ENCODE peak calls at places on chromosomes 4 and X, in eight cellular contexts. One of them, this sample, is unnamed. For H3K4me1 and H3K27me3, the result is how much of the 10 kb centered on the place peaks cover.

GRCh38 chrX:48516987-48517386 is 4.6 kb upstream of the EBP start:
- DNase-seq in heart left ventricle: no peak
- DNase-seq in upper lobe of left lung: no peak
- DNase-seq in cardiac muscle cell: no peak
- DNase-seq in heart right ventricle: no peak
- DNase-seq in GM23248: no peak
- DNase-seq in neural progenitor cell: no peak
- DNase-seq in K562: no peak
- DNase-seq in this sample: no peak

GRCh38 chr4:149901128-149901527 is 85.5 kb upstream of the IQCM start:
- DNase-seq in heart left ventricle: no peak
- DNase-seq in upper lobe of left lung: no peak
- DNase-seq in cardiac muscle cell: no peak
- DNase-seq in heart right ventricle: no peak
- DNase-seq in GM23248: no peak
- DNase-seq in neural progenitor cell: no peak
- DNase-seq in K562: no peak
- DNase-seq in this sample: no peak

GRCh38 chr4:100348472-100348871 is 158.2 kb upstream of the DDIT4L start:
- DNase-seq in heart left ventricle: no peak
- DNase-seq in upper lobe of left lung: no peak
- DNase-seq in cardiac muscle cell: peak
- DNase-seq in heart right ventricle: no peak
- DNase-seq in GM23248: peak
- DNase-seq in neural progenitor cell: no peak
- DNase-seq in K562: no peak
- DNase-seq in this sample: no peak

GRCh38 chr4:82469776-82470345 is 39.5 kb downstream of the ENOPH1 start:
- DNase-seq in heart left ventricle: no peak
- DNase-seq in upper lobe of left lung: no peak
- DNase-seq in cardiac muscle cell: peak
- DNase-seq in heart right ventricle: no peak
- DNase-seq in GM23248: peak
- DNase-seq in neural progenitor cell: no peak
- DNase-seq in K562: peak
- DNase-seq in this sample: no peak

GRCh38 chrX:43582540-43582913 is 73.6 kb upstream of the MAOA start:
- DNase-seq in heart left ventricle: no peak
- DNase-seq in upper lobe of left lung: no peak
- DNase-seq in cardiac muscle cell: no peak
- DNase-seq in heart right ventricle: no peak
- DNase-seq in GM23248: no peak
- DNase-seq in neural progenitor cell: no peak
- DNase-seq in K562: no peak
- DNase-seq in this sample: no peak

GRCh38 chr4:20254517-20255250 is 3.0 kb downstream of the SLIT2 start:
- DNase-seq in heart left ventricle: peak
- DNase-seq in upper lobe of left lung: no peak
- DNase-seq in cardiac muscle cell: peak
- DNase-seq in heart right ventricle: peak
- DNase-seq in GM23248: peak
- DNase-seq in neural progenitor cell: peak
- DNase-seq in K562: no peak
- DNase-seq in this sample: no peak

GRCh38 chr4:152072886-152073285 is 312.1 kb upstream of the GATB start:
- DNase-seq in heart left ventricle: no peak
- DNase-seq in upper lobe of left lung: no peak
- DNase-seq in cardiac muscle cell: no peak
- DNase-seq in heart right ventricle: no peak
- DNase-seq in GM23248: no peak
- DNase-seq in neural progenitor cell: no peak
- DNase-seq in K562: no peak
- DNase-seq in this sample: no peak

GRCh38 chrX:23887918-23888317 is 19.8 kb downstream of the APOO start:
- DNase-seq in heart left ventricle: no peak
- DNase-seq in upper lobe of left lung: no peak
- DNase-seq in cardiac muscle cell: no peak
- DNase-seq in heart right ventricle: no peak
- DNase-seq in GM23248: no peak
- DNase-seq in neural progenitor cell: no peak
- DNase-seq in K562: no peak
- DNase-seq in this sample: no peak

GRCh38 chrX:13283968-13284914 is 35.6 kb downstream of the ATXN3L start:
- DNase-seq in heart left ventricle: no peak
- DNase-seq in upper lobe of left lung: no peak
- DNase-seq in cardiac muscle cell: peak
- DNase-seq in heart right ventricle: no peak
- DNase-seq in GM23248: peak
- DNase-seq in neural progenitor cell: peak
- DNase-seq in K562: no peak
- DNase-seq in this sample: no peak

GRCh38 chrX:43970528-43970927 is 2.7 kb downstream of the NDP start:
- DNase-seq in heart left ventricle: no peak
- DNase-seq in upper lobe of left lung: no peak
- DNase-seq in cardiac muscle cell: no peak
- DNase-seq in heart right ventricle: no peak
- DNase-seq in GM23248: peak
- DNase-seq in neural progenitor cell: no peak
- DNase-seq in K562: no peak
- DNase-seq in this sample: no peak

GRCh38 chr4:11216520-11216919 is 212.2 kb downstream of the HS3ST1 start:
- DNase-seq in heart left ventricle: no peak
- DNase-seq in upper lobe of left lung: no peak
- DNase-seq in cardiac muscle cell: no peak
- DNase-seq in heart right ventricle: no peak
- DNase-seq in GM23248: no peak
- DNase-seq in neural progenitor cell: no peak
- DNase-seq in K562: no peak
- DNase-seq in this sample: no peak

GRCh38 chr4:138161351-138161750 is 80.8 kb downstream of the SLC7A11 start:
- DNase-seq in heart left ventricle: no peak
- DNase-seq in upper lobe of left lung: no peak
- DNase-seq in cardiac muscle cell: no peak
- DNase-seq in heart right ventricle: no peak
- DNase-seq in GM23248: no peak
- DNase-seq in neural progenitor cell: peak
- DNase-seq in K562: no peak
- DNase-seq in this sample: no peak

GRCh38 chr4:153223935-153224334 is 19.7 kb downstream of the TRIM2 start:
- DNase-seq in heart left ventricle: no peak
- DNase-seq in upper lobe of left lung: no peak
- DNase-seq in cardiac muscle cell: no peak
- DNase-seq in heart right ventricle: no peak
- DNase-seq in GM23248: peak
- DNase-seq in neural progenitor cell: no peak
- DNase-seq in K562: no peak
- DNase-seq in this sample: no peak

GRCh38 chr4:6221851-6222760 is 21.8 kb upstream of the JAKMIP1 start:
- DNase-seq in heart left ventricle: no peak
- DNase-seq in upper lobe of left lung: peak
- DNase-seq in cardiac muscle cell: peak
- DNase-seq in heart right ventricle: peak
- DNase-seq in GM23248: peak
- DNase-seq in neural progenitor cell: peak
- DNase-seq in K562: peak
- DNase-seq in this sample: no peak

GRCh38 chr4:34486964-34487363 is 1757.3 kb downstream of the ARAP2 start:
- DNase-seq in heart left ventricle: no peak
- DNase-seq in upper lobe of left lung: no peak
- DNase-seq in cardiac muscle cell: no peak
- DNase-seq in heart right ventricle: no peak
- DNase-seq in GM23248: no peak
- DNase-seq in neural progenitor cell: no peak
- DNase-seq in K562: no peak
- DNase-seq in this sample: no peak

GRCh38 chr4:173859091-173859713 is 329.2 kb upstream of the HAND2 start:
- DNase-seq in heart left ventricle: no peak
- DNase-seq in upper lobe of left lung: no peak
- DNase-seq in cardiac muscle cell: no peak
- DNase-seq in heart right ventricle: no peak
- DNase-seq in GM23248: no peak
- DNase-seq in neural progenitor cell: no peak
- DNase-seq in K562: no peak
- DNase-seq in this sample: no peak

GRCh38 chr4:25467843-25468242 is 90.8 kb downstream of the ANAPC4 start:
- DNase-seq in heart left ventricle: no peak
- DNase-seq in upper lobe of left lung: no peak
- DNase-seq in cardiac muscle cell: peak
- DNase-seq in heart right ventricle: no peak
- DNase-seq in GM23248: no peak
- DNase-seq in neural progenitor cell: no peak
- DNase-seq in K562: no peak
- DNase-seq in this sample: no peak

DNA sequence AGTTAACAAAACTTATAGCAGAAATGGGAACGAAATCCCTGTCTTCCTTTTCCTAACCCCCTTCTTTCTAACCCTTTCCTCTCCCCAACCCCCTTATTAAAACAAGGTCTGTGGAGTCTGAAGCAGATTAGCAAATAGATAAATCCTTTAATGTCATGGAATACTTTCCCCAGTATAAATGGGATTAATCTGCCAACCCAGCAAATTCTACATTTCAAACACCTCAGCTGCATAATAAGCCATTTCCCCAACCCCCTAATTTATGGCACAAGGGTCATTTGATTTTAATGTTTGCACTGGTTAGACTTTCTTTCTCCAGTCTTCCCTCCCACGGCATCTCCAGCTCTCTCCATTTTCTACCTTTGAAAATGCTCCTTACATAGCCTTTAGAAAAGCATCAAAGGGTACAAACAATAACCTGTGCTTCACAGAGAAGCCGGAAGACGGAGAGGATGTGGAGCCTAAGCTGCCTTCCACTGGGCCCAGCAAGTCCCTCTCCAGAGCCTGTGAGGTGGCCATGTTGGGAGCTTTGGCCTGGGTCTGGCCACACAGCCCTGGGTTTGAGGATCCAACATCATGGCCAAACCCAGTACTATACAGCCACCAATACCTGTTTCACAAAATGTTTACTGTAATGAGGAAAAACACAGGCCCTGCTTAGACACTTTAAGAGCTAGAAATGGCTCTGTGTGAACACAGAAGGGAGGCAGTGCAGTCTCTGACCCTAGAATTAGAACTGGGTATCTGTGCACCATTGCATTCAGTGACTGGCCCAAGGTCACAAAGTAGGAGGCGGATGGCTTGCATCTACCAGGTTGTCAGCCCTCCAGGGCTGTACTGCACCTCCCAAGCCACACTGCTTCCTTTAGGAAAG is 56.9 kb upstream of the SPRY1 start:
- DNase-seq in heart left ventricle: no peak
- DNase-seq in upper lobe of left lung: no peak
- DNase-seq in cardiac muscle cell: no peak
- DNase-seq in heart right ventricle: no peak
- DNase-seq in GM23248: no peak
- DNase-seq in neural progenitor cell: peak
- DNase-seq in K562: no peak
- DNase-seq in this sample: no peak
- H3K4me1 ChIP-seq in heart left ventricle: under half
- H3K4me1 ChIP-seq in upper lobe of left lung: under half
- H3K4me1 ChIP-seq in cardiac muscle cell: under half
- H3K4me1 ChIP-seq in heart right ventricle: half or more
- H3K4me1 ChIP-seq in GM23248: under half
- H3K4me1 ChIP-seq in neural progenitor cell: under half
- H3K4me1 ChIP-seq in K562: under half
- H3K4me1 ChIP-seq in this sample: under half

DNA sequence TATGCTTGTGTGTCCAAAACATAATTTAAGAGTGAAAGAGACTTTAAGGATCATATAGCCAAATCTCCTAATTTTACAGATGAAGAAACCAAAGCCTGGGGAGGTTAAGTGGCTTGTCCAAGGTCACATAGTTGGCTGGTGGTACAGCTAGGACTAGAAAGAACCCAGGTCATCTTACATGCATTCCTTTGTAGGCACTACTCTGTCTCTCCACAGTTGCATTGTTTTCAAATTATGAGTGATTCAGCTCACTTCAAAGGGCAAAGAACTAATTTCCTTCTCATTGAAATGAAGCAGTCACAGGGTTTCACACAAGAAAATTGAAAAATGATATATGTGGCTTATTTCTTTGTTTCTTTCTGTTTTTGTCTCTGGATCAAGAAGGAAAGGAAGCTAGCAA is 107.3 kb upstream of the AMOT start:
- DNase-seq in heart left ventricle: no peak
- DNase-seq in upper lobe of left lung: no peak
- DNase-seq in cardiac muscle cell: no peak
- DNase-seq in heart right ventricle: no peak
- DNase-seq in GM23248: no peak
- DNase-seq in neural progenitor cell: no peak
- DNase-seq in K562: no peak
- DNase-seq in this sample: no peak
- H3K27me3 ChIP-seq in heart left ventricle: under half
- H3K27me3 ChIP-seq in upper lobe of left lung: under half
- H3K27me3 ChIP-seq in cardiac muscle cell: under half
- H3K27me3 ChIP-seq in heart right ventricle: under half
- H3K27me3 ChIP-seq in GM23248: under half
- H3K27me3 ChIP-seq in neural progenitor cell: under half
- H3K27me3 ChIP-seq in K562: under half
- H3K27me3 ChIP-seq in this sample: under half

GRCh38 chr4:140004580-140005314 is 149.2 kb downstream of the MAML3 start:
- DNase-seq in heart left ventricle: peak
- DNase-seq in upper lobe of left lung: peak
- DNase-seq in cardiac muscle cell: peak
- DNase-seq in heart right ventricle: peak
- DNase-seq in GM23248: peak
- DNase-seq in neural progenitor cell: peak
- DNase-seq in K562: no peak
- DNase-seq in this sample: no peak
- H3K4me3 ChIP-seq in heart left ventricle: peak
- H3K4me3 ChIP-seq in upper lobe of left lung: peak
- H3K4me3 ChIP-seq in cardiac muscle cell: peak
- H3K4me3 ChIP-seq in heart right ventricle: peak
- H3K4me3 ChIP-seq in GM23248: peak
- H3K4me3 ChIP-seq in neural progenitor cell: peak
- H3K4me3 ChIP-seq in K562: no peak
- H3K4me3 ChIP-seq in this sample: no peak

GRCh38 chr4:10120943-10121567 is 4.5 kb upstream of the WDR1 start:
- DNase-seq in heart left ventricle: no peak
- DNase-seq in upper lobe of left lung: peak
- DNase-seq in cardiac muscle cell: no peak
- DNase-seq in heart right ventricle: no peak
- DNase-seq in GM23248: no peak
- DNase-seq in neural progenitor cell: no peak
- DNase-seq in K562: no peak
- DNase-seq in this sample: no peak

GRCh38 chr4:10123227-10124101 is 6.9 kb upstream of the WDR1 start:
- DNase-seq in heart left ventricle: peak
- DNase-seq in upper lobe of left lung: peak
- DNase-seq in cardiac muscle cell: peak
- DNase-seq in heart right ventricle: no peak
- DNase-seq in GM23248: no peak
- DNase-seq in neural progenitor cell: peak
- DNase-seq in K562: peak
- DNase-seq in this sample: peak

GRCh38 chr4:10121568-10122097 is 5.0 kb upstream of the WDR1 start:
- DNase-seq in heart left ventricle: no peak
- DNase-seq in upper lobe of left lung: no peak
- DNase-seq in cardiac muscle cell: no peak
- DNase-seq in heart right ventricle: no peak
- DNase-seq in GM23248: no peak
- DNase-seq in neural progenitor cell: no peak
- DNase-seq in K562: no peak
- DNase-seq in this sample: no peak

GRCh38 chr4:10122236-10122932 is 5.8 kb upstream of the WDR1 start:
- DNase-seq in heart left ventricle: no peak
- DNase-seq in upper lobe of left lung: no peak
- DNase-seq in cardiac muscle cell: no peak
- DNase-seq in heart right ventricle: no peak
- DNase-seq in GM23248: no peak
- DNase-seq in neural progenitor cell: no peak
- DNase-seq in K562: no peak
- DNase-seq in this sample: no peak

GRCh38 chr4:10124167-10124930 is 7.8 kb upstream of the WDR1 start:
- DNase-seq in heart left ventricle: no peak
- DNase-seq in upper lobe of left lung: no peak
- DNase-seq in cardiac muscle cell: no peak
- DNase-seq in heart right ventricle: no peak
- DNase-seq in GM23248: no peak
- DNase-seq in neural progenitor cell: no peak
- DNase-seq in K562: no peak
- DNase-seq in this sample: no peak
- H3K4me1 ChIP-seq in heart left ventricle: under half
- H3K4me1 ChIP-seq in upper lobe of left lung: under half
- H3K4me1 ChIP-seq in cardiac muscle cell: under half
- H3K4me1 ChIP-seq in heart right ventricle: under half
- H3K4me1 ChIP-seq in GM23248: under half
- H3K4me1 ChIP-seq in neural progenitor cell: under half
- H3K4me1 ChIP-seq in K562: under half
- H3K4me1 ChIP-seq in this sample: under half